ENCODE peak calls at places on chromosomes 4 and X, in four cellular contexts. J is lung, U is fibroblast of lung, R is left ventricle myocardium inferior. X is an unnamed sample.

GRCh38 chr4:24451870-24452269 is 132.5 kb downstream of the DHX15 start:
- DNase-seq in J (no peak), U (no peak), R (no peak), X (no peak)

GRCh38 chrX:82087699-82088098 is 885.8 kb downstream of the SH3BGRL start:
- DNase-seq in J (no peak), U (no peak), R (peak; percentile 21), X (no peak)

GRCh38 chrX:103276581-103277002 is at the start of gene TCEAL5:
- DNase-seq in J (no peak), U (no peak), R (no peak), X (no peak)

GRCh38 chrX:21373637-21374162 is 518 bp upstream of the CNKSR2 start:
- DNase-seq in J (no peak), U (no peak), R (peak; percentile 40), X (no peak)

GRCh38 chrX:39688219-39688575 is 409.6 kb downstream of the BCOR start:
- DNase-seq in J (no peak), U (no peak), R (no peak), X (no peak)

GRCh38 chr4:98939892-98940298 is 11.0 kb upstream of the EIF4E start:
- DNase-seq in J (no peak), U (peak; percentile 83), R (no peak), X (peak; percentile 86)

GRCh38 chr4:113125418-113125817 is 76.0 kb downstream of the ANK2 start:
- DNase-seq in J (no peak), U (no peak), R (no peak), X (no peak)

GRCh38 chr4:6225469-6225868 is 25.1 kb upstream of the JAKMIP1 start:
- DNase-seq in J (no peak), U (peak; percentile 4), R (no peak), X (peak; percentile 32)

GRCh38 chr4:1041936-1042330 is 30.5 kb downstream of the FGFRL1 start:
- DNase-seq in J (no peak), U (no peak), R (no peak), X (no peak)

GRCh38 chrX:4193500-4193899 is 480.1 kb upstream of the PRKX start:
- DNase-seq in J (no peak), U (no peak), R (no peak), X (no peak)

GRCh38 chr4:21768349-21769310 is 179.9 kb downstream of the KCNIP4 start:
- DNase-seq in J (no peak), U (peak; percentile 73), R (no peak), X (peak; percentile 75)

GRCh38 chr4:145019346-145019745 is 78.7 kb downstream of the ANAPC10 start:
- DNase-seq in J (no peak), U (no peak), R (no peak), X (no peak)

GRCh38 chr4:54423066-54423465 is 194.0 kb downstream of the PDGFRA start:
- DNase-seq in J (no peak), U (peak; percentile 43), R (no peak), X (no peak)

GRCh38 chr4:82898322-82899243 is 2.0 kb upstream of the THAP9 start:
- DNase-seq in J (peak; percentile 67), U (peak; percentile 82), R (no peak), X (peak; percentile 91)

GRCh38 chrX:109537324-109537665 is 651 bp downstream of the NXT2 start:
- DNase-seq in J (peak; percentile 65), U (peak; percentile 78), R (no peak), X (peak; percentile 87)

GRCh38 chrX:13283512-13283911 is 36.3 kb downstream of the ATXN3L start:
- DNase-seq in J (no peak), U (no peak), R (no peak), X (peak; percentile 55)

DNA sequence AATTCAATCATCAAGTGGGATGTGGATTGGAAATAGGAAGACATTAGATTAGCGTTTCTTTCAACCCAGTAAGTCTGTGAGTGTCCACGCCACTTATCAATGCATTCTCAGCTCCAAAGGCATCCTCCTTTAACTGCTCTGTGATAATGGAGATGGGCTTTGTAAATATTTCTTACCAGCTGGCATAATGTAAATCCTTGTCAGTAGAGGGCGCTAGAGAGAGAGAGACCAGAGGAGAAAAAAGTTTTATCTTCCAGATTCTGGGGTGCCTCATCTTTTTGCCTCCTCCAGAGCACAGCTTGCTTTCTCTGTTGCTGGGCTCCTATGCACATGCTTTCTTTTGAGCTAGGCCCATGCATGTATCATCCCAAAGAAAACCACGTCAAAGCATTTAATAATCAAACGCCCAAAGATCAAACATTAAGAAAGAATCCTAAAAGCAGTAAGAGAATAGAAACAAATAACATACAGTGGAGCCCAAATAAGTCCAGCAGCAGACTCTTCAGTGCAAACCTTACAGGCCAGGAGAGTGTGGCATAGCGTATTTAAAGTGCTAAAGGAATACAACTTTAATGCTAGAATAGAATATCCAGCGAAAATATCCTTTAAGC is 9.6 kb upstream of the MTMR1 start:
- DNase-seq in J (no peak), U (peak; percentile 49), R (no peak), X (peak; percentile 56)
- TF ChIP-seq CTCF in J (peak; percentile 5), U (peak; percentile 41), R (peak; percentile 58), X (peak; percentile 51)

GRCh38 chr4:13881880-13882279 is 254.4 kb upstream of the BOD1L1 start:
- DNase-seq in J (no peak), U (peak; percentile 32), R (no peak), X (peak; percentile 40)
- TF ChIP-seq CTCF in J (no peak), U (peak; percentile 28), R (peak; percentile 41), X (peak; percentile 33)

GRCh38 chrX:16671005-16671404 is 21.0 kb downstream of the S100G start:
- DNase-seq in J (no peak), U (peak; percentile 69), R (no peak), X (peak; percentile 76)
- TF ChIP-seq CTCF in J (no peak), U (no peak), R (peak; percentile 45), X (peak; percentile 27)

GRCh38 chr4:188780028-188780427 is 640.8 kb downstream of the TRIML1 start:
- DNase-seq in J (no peak), U (no peak), R (no peak), X (no peak)

GRCh38 chr4:188783606-188784157 is 644.4 kb downstream of the TRIML1 start:
- DNase-seq in J (no peak), U (peak; percentile 5), R (no peak), X (no peak)

GRCh38 chr4:188783160-188783559 is 643.9 kb downstream of the TRIML1 start:
- DNase-seq in J (no peak), U (no peak), R (no peak), X (no peak)

GRCh38 chr4:188780686-188781085 is 641.4 kb downstream of the TRIML1 start:
- DNase-seq in J (no peak), U (no peak), R (no peak), X (no peak)

GRCh38 chr4:188781655-188782054 is 642.4 kb downstream of the TRIML1 start:
- DNase-seq in J (no peak), U (peak; percentile 22), R (no peak), X (no peak)
- TF ChIP-seq CTCF in J (peak; percentile 9), U (peak; percentile 59), R (peak; percentile 55), X (no peak)

DNA sequence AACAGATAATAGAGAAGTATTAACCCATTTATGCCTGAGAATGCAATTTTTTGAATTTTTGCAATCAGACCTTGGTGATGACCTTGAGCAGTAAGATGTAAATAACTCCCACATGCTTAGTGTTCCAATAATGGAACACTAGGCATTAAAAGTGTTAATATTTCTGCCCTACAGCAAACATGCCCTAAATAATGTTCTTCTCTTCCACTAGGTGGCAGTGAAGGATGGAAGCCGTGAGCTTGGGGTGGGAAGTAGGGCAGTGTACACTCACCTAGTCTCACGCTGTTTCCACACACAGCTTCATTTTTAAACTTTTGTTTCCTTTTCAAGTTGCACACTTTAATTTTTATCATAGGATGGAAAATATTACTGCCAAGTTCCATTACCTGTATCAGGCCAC is 613.1 kb upstream of the HS3ST1 start:
- DNase-seq in J (no peak), U (no peak), R (no peak), X (peak; percentile 35)
- TF ChIP-seq CTCF in J (peak; percentile 9), U (no peak), R (peak; percentile 53), X (peak; percentile 32)

DNA sequence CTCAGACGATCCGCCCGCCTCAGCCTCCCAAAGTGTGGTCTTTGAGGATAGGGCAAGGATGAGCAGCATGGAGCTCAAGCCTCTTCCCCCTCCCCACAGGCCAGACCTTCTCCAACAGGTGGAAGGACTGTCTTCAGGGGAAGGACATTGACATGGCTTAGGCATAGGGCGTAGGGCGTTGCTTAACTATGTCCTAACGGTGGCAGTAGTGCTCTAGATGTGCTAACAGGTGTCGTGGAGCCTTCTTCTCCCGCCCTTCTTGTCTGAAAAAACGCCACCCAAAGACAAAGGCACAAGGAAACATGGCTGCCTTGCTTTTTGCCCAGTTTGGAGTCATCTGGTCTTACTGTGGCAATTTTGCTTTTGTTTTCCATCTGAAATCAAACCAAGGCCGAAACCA is 219.8 kb downstream of the OR13H1 start:
- DNase-seq in J (peak; percentile 85), U (no peak), R (no peak), X (no peak)
- TF ChIP-seq CTCF in J (peak; percentile 45), U (no peak), R (no peak), X (no peak)

X was measured in fibroblast of pulmonary artery.